ENCODE peak calls at places on chromosome 21, in six cellular contexts. W is tibial nerve; F is MM.1S; M is PC-9; H is CD8-positive, alpha-beta memory T cell; O is Panc1. V is an unnamed sample.

GRCh38 chr21:39084979-39085729 is 98.1 kb downstream of the PSMG1 start:
- DNase-seq in H (no peak), M (peak; percentile 41), O (no peak), F (no peak), W (no peak), V (no peak)

GRCh38 chr21:33655591-33656221 is 13.4 kb downstream of the ITSN1 start:
- DNase-seq in F (no peak), O (peak; percentile 91), W (no peak), M (peak; percentile 63), H (no peak), V (no peak)

GRCh38 chr21:41589620-41590175 is 81.7 kb upstream of the TMPRSS2 start:
- DNase-seq in O (no peak), H (no peak), M (no peak), W (no peak), F (no peak), V (no peak)

GRCh38 chr21:31173881-31174555 is 135.7 kb upstream of the KRTAP19-8 start:
- DNase-seq in W (peak; percentile 30), F (no peak), O (no peak), H (no peak), M (no peak), V (peak; percentile 67)

GRCh38 chr21:40732998-40733397 is 114.0 kb downstream of the DSCAM start:
- DNase-seq in W (no peak), F (no peak), O (no peak), H (no peak), M (no peak), V (no peak)

GRCh38 chr21:38171723-38172344 is 85.0 kb upstream of the KCNJ15 start:
- DNase-seq in W (no peak), H (no peak), F (no peak), O (no peak), M (no peak), V (no peak)

GRCh38 chr21:46193829-46194373 is 9.6 kb upstream of the SPATC1L start:
- DNase-seq in H (no peak), O (no peak), M (no peak), W (no peak), F (no peak), V (no peak)

GRCh38 chr21:33197546-33197945 is 32.2 kb upstream of the IFNAR2 start:
- DNase-seq in O (no peak), M (no peak), W (no peak), H (no peak), F (no peak), V (no peak)

GRCh38 chr21:24870633-24871032 is 736.6 kb downstream of the MRPL39 start:
- DNase-seq in M (no peak), F (no peak), H (no peak), O (no peak), W (no peak), V (no peak)

GRCh38 chr21:36756527-36756926 is 57.6 kb downstream of the SIM2 start:
- DNase-seq in M (no peak), F (no peak), W (no peak), H (no peak), O (peak; percentile 27), V (no peak)

GRCh38 chr21:33359446-33359845 is 34.7 kb downstream of the IFNAR1 start:
- DNase-seq in F (no peak), H (no peak), M (no peak), O (no peak), W (no peak), V (no peak)

GRCh38 chr21:44619886-44620285 is 7.0 kb upstream of the KRTAP10-9 start:
- DNase-seq in O (no peak), F (no peak), M (no peak), H (no peak), W (no peak), V (no peak)
- H3K9me3 ChIP-seq in O (peaks cover 7% of the 10 kb centered on the region), F (no peaks in the 10 kb centered on the region), M (peaks cover 4% of the 10 kb centered on the region), H (peaks cover 7% of the 10 kb centered on the region), W (peaks cover 42% of the 10 kb centered on the region), V (peaks cover 28% of the 10 kb centered on the region)

GRCh38 chr21:34835526-34835925 is 166.7 kb downstream of the CLIC6 start:
- DNase-seq in W (peak; percentile 83), M (no peak), F (no peak), O (no peak), H (no peak), V (no peak)

GRCh38 chr21:34834852-34835501 is 166.2 kb downstream of the CLIC6 start:
- DNase-seq in M (no peak), H (no peak), O (no peak), F (no peak), W (no peak), V (no peak)

GRCh38 chr21:34834307-34834706 is 165.5 kb downstream of the CLIC6 start:
- DNase-seq in H (no peak), F (no peak), M (no peak), O (no peak), W (no peak), V (no peak)

GRCh38 chr21:34836103-34836932 is 167.5 kb downstream of the CLIC6 start:
- DNase-seq in M (peak; percentile 83), O (peak; percentile 71), W (peak; percentile 64), H (no peak), F (no peak), V (no peak)

GRCh38 chr21:34833465-34833864 is 164.7 kb downstream of the CLIC6 start:
- DNase-seq in H (no peak), O (no peak), F (no peak), M (no peak), W (no peak), V (no peak)
- H3K4me1 ChIP-seq in H (peaks cover 18% of the 10 kb centered on the region), O (no peaks in the 10 kb centered on the region), F (no peaks in the 10 kb centered on the region), M (peaks cover 36% of the 10 kb centered on the region), W (peaks cover 21% of the 10 kb centered on the region), V (peaks cover 15% of the 10 kb centered on the region)

GRCh38 chr21:23541571-23541970 is 2065.7 kb downstream of the MRPL39 start:
- DNase-seq in H (no peak), O (no peak), W (no peak), F (no peak), M (no peak), V (no peak)

GRCh38 chr21:23543334-23543733 is 2063.9 kb downstream of the MRPL39 start:
- DNase-seq in W (no peak), H (no peak), O (no peak), F (no peak), M (no peak), V (no peak)

GRCh38 chr21:23542097-23542496 is 2065.2 kb downstream of the MRPL39 start:
- DNase-seq in O (no peak), M (no peak), F (no peak), H (no peak), W (no peak), V (no peak)
- H3K27ac ChIP-seq in O (no peak overlapping the region), M (no peak overlapping the region), F (no peak overlapping the region), H (no peak overlapping the region), W (no peak overlapping the region), V (no peak overlapping the region)

GRCh38 chr21:44737706-44738354 is 26.5 kb upstream of the TSPEAR start:
- DNase-seq in O (no peak), M (no peak), F (no peak), W (no peak), H (no peak), V (no peak)

GRCh38 chr21:44736291-44737004 is 25.1 kb upstream of the TSPEAR start:
- DNase-seq in F (no peak), O (no peak), W (no peak), M (peak; percentile 74), H (no peak), V (no peak)

GRCh38 chr21:44734841-44735240 is 23.5 kb upstream of the TSPEAR start:
- DNase-seq in O (no peak), W (no peak), M (no peak), H (no peak), F (no peak), V (no peak)

GRCh38 chr21:44734026-44734745 is 22.8 kb upstream of the TSPEAR start:
- DNase-seq in O (no peak), W (no peak), F (no peak), M (no peak), H (no peak), V (no peak)

DNA sequence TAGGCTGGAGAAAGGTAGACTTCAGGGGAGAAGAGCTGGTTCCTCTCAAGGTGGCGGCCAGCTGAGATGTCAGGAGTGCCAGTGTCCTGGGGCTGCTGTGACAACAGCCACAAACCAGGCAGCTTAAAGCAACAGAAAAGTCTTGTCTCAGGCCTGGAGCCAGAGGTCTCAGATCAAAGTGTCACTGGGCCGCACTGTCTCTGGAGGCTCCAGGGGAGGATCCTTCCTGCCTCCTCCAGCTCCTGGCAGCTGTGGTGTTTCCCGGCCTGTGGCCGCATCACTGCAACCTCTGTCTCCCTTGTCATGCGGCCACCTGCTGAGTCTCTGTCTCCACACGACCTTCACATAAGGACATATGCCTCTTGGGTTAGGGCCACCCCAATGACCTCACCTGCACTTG is 24.4 kb upstream of the TSPEAR start:
- DNase-seq in O (no peak), H (no peak), M (no peak), W (no peak), F (no peak), V (no peak)
- H3K9me3 ChIP-seq in O (no peaks in the 10 kb centered on the region), H (no peaks in the 10 kb centered on the region), M (no peaks in the 10 kb centered on the region), W (peaks cover 60% of the 10 kb centered on the region), F (no peaks in the 10 kb centered on the region), V (no peaks in the 10 kb centered on the region)

GRCh38 chr21:19935459-19935858 is 1062.8 kb upstream of the NCAM2 start:
- DNase-seq in H (no peak), W (no peak), F (no peak), O (no peak), M (no peak), V (no peak)
- H3K4me1 ChIP-seq in H (no peaks in the 10 kb centered on the region), W (no peaks in the 10 kb centered on the region), F (no peaks in the 10 kb centered on the region), O (no peaks in the 10 kb centered on the region), M (no peaks in the 10 kb centered on the region), V (no peaks in the 10 kb centered on the region)